ENCODE peak calls at places on chromosomes 11 and 22, in nine cellular contexts. S is stomach, V is tibial nerve, Q is OCI-LY7, F is HCT116, U is endodermal cell, M is fibroblast of lung, D is SJSA1, B is prostate gland. T is an unnamed sample.
A peak's percentile ranks its signal among the peaks of the same experiment; 100 is the strongest.

GRCh38 chr22:32561163-32561562 is 86.6 kb downstream of the FBXO7 start:
- DNase-seq in S (no peak), V (no peak), Q (no peak), F (no peak), U (no peak), M (no peak), D (no peak), B (no peak), T (no peak)

GRCh38 chr11:11177156-11177808 is 175.8 kb downstream of the CSNK2A3 start:
- DNase-seq in S (no peak), V (no peak), Q (no peak), F (no peak), U (no peak), M (no peak), D (no peak), B (no peak), T (no peak)

GRCh38 chr22:48960981-48961655 is 866.6 kb downstream of the BRD1 start:
- DNase-seq in S (peak; percentile 4), V (no peak), Q (no peak), F (no peak), U (peak; percentile 45), M (peak; percentile 13), D (peak; percentile 20), B (peak; percentile 1), T (no peak)

GRCh38 chr11:36540998-36541397 is 26.8 kb upstream of the RAG1 start:
- DNase-seq in S (peak; percentile 49), V (no peak), Q (peak; percentile 48), F (peak; percentile 38), U (peak; percentile 79), M (peak; percentile 37), D (peak; percentile 48), B (no peak), T (no peak)

GRCh38 chr22:25749420-25750169 is 7.6 kb downstream of the MYO18B start:
- DNase-seq in S (no peak), V (no peak), Q (no peak), F (no peak), U (no peak), M (peak; percentile 37), D (no peak), B (no peak), T (no peak)

GRCh38 chr11:109765709-109766311 is 327.4 kb upstream of the ZC3H12C start:
- DNase-seq in S (no peak), V (no peak), Q (no peak), F (no peak), U (no peak), M (no peak), D (no peak), B (no peak), T (no peak)

GRCh38 chr11:19419813-19420212 is 179.1 kb upstream of the E2F8 start:
- DNase-seq in S (no peak), V (no peak), Q (no peak), F (no peak), U (no peak), M (peak; percentile 62), D (no peak), B (no peak), T (no peak)

GRCh38 chr11:107669156-107669740 is 42.6 kb downstream of the SLN start:
- DNase-seq in S (no peak), V (no peak), Q (no peak), F (no peak), U (no peak), M (peak; percentile 28), D (no peak), B (no peak), T (no peak)

GRCh38 chr11:70467196-70468085 is 69.1 kb downstream of the CTTN start:
- DNase-seq in S (peak; percentile 74), V (peak; percentile 56), Q (peak; percentile 50), F (peak; percentile 33), U (peak; percentile 87), M (no peak), D (no peak), B (peak; percentile 50), T (peak; percentile 61)

GRCh38 chr11:88535916-88536547 is 198.5 kb upstream of the CTSC start:
- DNase-seq in S (no peak), V (no peak), Q (no peak), F (peak; percentile 77), U (no peak), M (peak; percentile 97), D (no peak), B (no peak), T (no peak)

GRCh38 chr11:76152741-76153608 is 53.3 kb downstream of the WNT11 start:
- DNase-seq in S (no peak), V (no peak), Q (peak; percentile 82), F (no peak), U (peak; percentile 63), M (no peak), D (no peak), B (no peak), T (peak; percentile 36)

GRCh38 chr11:12205330-12205729 is 94.9 kb downstream of the MICAL2 start:
- DNase-seq in S (no peak), V (no peak), Q (no peak), F (no peak), U (no peak), M (peak; percentile 82), D (no peak), B (no peak), T (no peak)

GRCh38 chr22:22168190-22168940 is 76.2 kb upstream of the VPREB1 start:
- DNase-seq in S (no peak), V (no peak), Q (peak; percentile 96), F (peak; percentile 88), U (peak; percentile 67), M (peak; percentile 37), D (no peak), B (no peak), T (no peak)

GRCh38 chr22:32000171-32000570 is 42.9 kb upstream of the SLC5A1 start:
- DNase-seq in S (no peak), V (no peak), Q (no peak), F (no peak), U (no peak), M (no peak), D (no peak), B (no peak), T (no peak)

GRCh38 chr22:23397618-23398567 is 182.2 kb downstream of the IGLL1 start:
- DNase-seq in S (no peak), V (no peak), Q (no peak), F (no peak), U (no peak), M (no peak), D (no peak), B (no peak), T (no peak)

GRCh38 chr22:19815093-19815822 is 39.4 kb downstream of the GNB1L start:
- DNase-seq in S (peak; percentile 14), V (no peak), Q (no peak), F (no peak), U (peak; percentile 10), M (no peak), D (no peak), B (no peak), T (no peak)

GRCh38 chr11:23236846-23237550 is 376.7 kb upstream of the CCDC179 start:
- DNase-seq in S (no peak), V (no peak), Q (no peak), F (no peak), U (no peak), M (peak; percentile 23), D (no peak), B (no peak), T (no peak)

GRCh38 chr11:110728476-110728875 is 16.2 kb upstream of the ARHGAP20 start:
- DNase-seq in S (no peak), V (no peak), Q (no peak), F (no peak), U (no peak), M (no peak), D (no peak), B (no peak), T (no peak)

GRCh38 chr22:28442264-28442950 is 237.2 kb downstream of the TTC28 start:
- DNase-seq in S (peak; percentile 85), V (peak; percentile 49), Q (peak; percentile 63), F (peak; percentile 6), U (peak; percentile 91), M (peak; percentile 80), D (peak; percentile 61), B (peak; percentile 58), T (peak; percentile 85)

GRCh38 chr22:28905433-28905832 is 22.1 kb downstream of the ZNRF3 start:
- DNase-seq in S (no peak), V (no peak), Q (no peak), F (no peak), U (no peak), M (no peak), D (no peak), B (no peak), T (no peak)

GRCh38 chr22:30254307-30254706 is 7.7 kb upstream of the LIF start:
- DNase-seq in S (no peak), V (no peak), Q (no peak), F (no peak), U (no peak), M (no peak), D (no peak), B (no peak), T (no peak)

GRCh38 chr22:21760640-21761039 is 25.0 kb upstream of the YPEL1 start:
- DNase-seq in S (no peak), V (no peak), Q (no peak), F (no peak), U (no peak), M (peak; percentile 88), D (no peak), B (no peak), T (no peak)

GRCh38 chr11:102489469-102490145 is 37.0 kb upstream of the TMEM123 start:
- DNase-seq in S (no peak), V (no peak), Q (no peak), F (no peak), U (no peak), M (no peak), D (no peak), B (no peak), T (no peak)

GRCh38 chr11:72584933-72585597 is 89.2 kb downstream of the PDE2A start:
- DNase-seq in S (no peak), V (no peak), Q (no peak), F (no peak), U (no peak), M (no peak), D (no peak), B (no peak), T (no peak)
- H3K4me3 ChIP-seq in S (peak overlapping the region; percentile 9), V (peak overlapping the region; percentile 9), Q (no peak overlapping the region), F (no peak overlapping the region), U (no peak overlapping the region), M (no peak overlapping the region), D (no peak overlapping the region), B (no peak overlapping the region), T (no peak overlapping the region)

GRCh38 chr11:3865388-3866193 is 10.1 kb downstream of the STIM1 start:
- DNase-seq in S (no peak), V (no peak), Q (peak; percentile 73), F (no peak), U (no peak), M (peak; percentile 83), D (peak; percentile 84), B (peak; percentile 22), T (no peak)
- H3K4me1 ChIP-seq in S (peaks cover 79% of the 10 kb centered on the region), V (peaks cover 4% of the 10 kb centered on the region), Q (peaks cover 63% of the 10 kb centered on the region), F (peaks cover 11% of the 10 kb centered on the region), U (peaks cover 10% of the 10 kb centered on the region), M (peaks cover 2% of the 10 kb centered on the region), D (peaks cover 42% of the 10 kb centered on the region), B (peaks cover 17% of the 10 kb centered on the region), T (peaks cover 38% of the 10 kb centered on the region)

GRCh38 chr22:47396105-47396504 is 633.7 kb downstream of the TBC1D22A start:
- DNase-seq in S (no peak), V (no peak), Q (no peak), F (no peak), U (no peak), M (no peak), D (no peak), B (no peak), T (no peak)
- H3K9me3 ChIP-seq in S (no peaks in the 10 kb centered on the region), V (no peaks in the 10 kb centered on the region), Q (no peaks in the 10 kb centered on the region), F (no peaks in the 10 kb centered on the region), U (peaks cover 62% of the 10 kb centered on the region), M (no peaks in the 10 kb centered on the region), D (no peaks in the 10 kb centered on the region), B (no peaks in the 10 kb centered on the region), T (no peaks in the 10 kb centered on the region)

GRCh38 chr11:46299425-46300067 is 22.1 kb downstream of the CREB3L1 start:
- DNase-seq in S (no peak), V (no peak), Q (no peak), F (no peak), U (no peak), M (no peak), D (no peak), B (no peak), T (no peak)
- H3K4me3 ChIP-seq in S (no peak overlapping the region), V (no peak overlapping the region), Q (no peak overlapping the region), F (no peak overlapping the region), U (no peak overlapping the region), M (peak overlapping the region; percentile 1), D (no peak overlapping the region), B (no peak overlapping the region), T (no peak overlapping the region)